ENCODE peak calls at places on chromosomes 13 and 19, in eight cellular contexts. H is body of pancreas, T is fibroblast of lung, I is cardiac muscle cell, W is HL-60, X is neural progenitor cell, G is A549, J is heart right ventricle. D is an unnamed sample.

GRCh38 chr19:31339405-31339804 is 9.8 kb downstream of the TSHZ3 start:
- DNase-seq in H (no peak), T (peak; percentile 41), I (no peak), W (no peak), X (no peak), G (no peak), J (no peak), D (no peak)

GRCh38 chr19:7680606-7681335 is at the start of gene TRAPPC5:
- DNase-seq in H (peak; percentile 88), T (peak; percentile 78), I (peak; percentile 85), W (peak; percentile 87), X (peak; percentile 96), G (peak; percentile 39), J (peak; percentile 90), D (peak; percentile 58)

GRCh38 chr13:105920375-105920774 is 615.1 kb downstream of the EFNB2 start:
- DNase-seq in H (no peak), T (peak; percentile 98), I (peak; percentile 25), W (no peak), X (peak; percentile 88), G (no peak), J (no peak), D (peak; percentile 90)

GRCh38 chr19:31352782-31353651 is 3.8 kb upstream of the TSHZ3 start:
- DNase-seq in H (no peak), T (peak; percentile 19), I (no peak), W (no peak), X (peak; percentile 54), G (no peak), J (no peak), D (no peak)

GRCh38 chr13:51802601-51803000 is 1.4 kb downstream of the DHRS12 start:
- DNase-seq in H (no peak), T (no peak), I (no peak), W (no peak), X (no peak), G (no peak), J (no peak), D (no peak)

GRCh38 chr19:49809155-49809986 is 3.7 kb downstream of the FUZ start:
- DNase-seq in H (peak; percentile 60), T (no peak), I (no peak), W (no peak), X (peak; percentile 71), G (peak; percentile 60), J (peak; percentile 75), D (no peak)

GRCh38 chr13:62357887-62358645 is 942.4 kb upstream of the PCDH20 start:
- DNase-seq in H (no peak), T (peak; percentile 80), I (peak; percentile 56), W (peak; percentile 17), X (peak; percentile 88), G (peak; percentile 6), J (no peak), D (peak; percentile 12)

GRCh38 chr13:67367385-67367784 is 137.2 kb upstream of the PCDH9 start:
- DNase-seq in H (no peak), T (no peak), I (peak; percentile 13), W (no peak), X (no peak), G (no peak), J (no peak), D (no peak)

GRCh38 chr19:5913739-5914357 is at the start of gene CAPS:
- DNase-seq in H (peak; percentile 72), T (peak; percentile 69), I (peak; percentile 72), W (no peak), X (no peak), G (peak; percentile 26), J (peak; percentile 59), D (no peak)

GRCh38 chr13:66546534-66547379 is 683.4 kb downstream of the PCDH9 start:
- DNase-seq in H (no peak), T (peak; percentile 36), I (no peak), W (no peak), X (no peak), G (no peak), J (no peak), D (peak; percentile 43)

GRCh38 chr19:13053761-13054604 is 48.7 kb downstream of the LYL1 start:
- DNase-seq in H (peak; percentile 83), T (peak; percentile 89), I (peak; percentile 99), W (no peak), X (peak; percentile 87), G (no peak), J (peak; percentile 93), D (peak; percentile 89)

GRCh38 chr13:44843403-44843802 is 145.9 kb downstream of the NUFIP1 start:
- DNase-seq in H (no peak), T (no peak), I (peak; percentile 77), W (no peak), X (no peak), G (no peak), J (no peak), D (peak; percentile 60)

GRCh38 chr13:42420304-42420703 is 148.4 kb downstream of the AKAP11 start:
- DNase-seq in H (no peak), T (no peak), I (no peak), W (no peak), X (no peak), G (no peak), J (no peak), D (no peak)

DNA sequence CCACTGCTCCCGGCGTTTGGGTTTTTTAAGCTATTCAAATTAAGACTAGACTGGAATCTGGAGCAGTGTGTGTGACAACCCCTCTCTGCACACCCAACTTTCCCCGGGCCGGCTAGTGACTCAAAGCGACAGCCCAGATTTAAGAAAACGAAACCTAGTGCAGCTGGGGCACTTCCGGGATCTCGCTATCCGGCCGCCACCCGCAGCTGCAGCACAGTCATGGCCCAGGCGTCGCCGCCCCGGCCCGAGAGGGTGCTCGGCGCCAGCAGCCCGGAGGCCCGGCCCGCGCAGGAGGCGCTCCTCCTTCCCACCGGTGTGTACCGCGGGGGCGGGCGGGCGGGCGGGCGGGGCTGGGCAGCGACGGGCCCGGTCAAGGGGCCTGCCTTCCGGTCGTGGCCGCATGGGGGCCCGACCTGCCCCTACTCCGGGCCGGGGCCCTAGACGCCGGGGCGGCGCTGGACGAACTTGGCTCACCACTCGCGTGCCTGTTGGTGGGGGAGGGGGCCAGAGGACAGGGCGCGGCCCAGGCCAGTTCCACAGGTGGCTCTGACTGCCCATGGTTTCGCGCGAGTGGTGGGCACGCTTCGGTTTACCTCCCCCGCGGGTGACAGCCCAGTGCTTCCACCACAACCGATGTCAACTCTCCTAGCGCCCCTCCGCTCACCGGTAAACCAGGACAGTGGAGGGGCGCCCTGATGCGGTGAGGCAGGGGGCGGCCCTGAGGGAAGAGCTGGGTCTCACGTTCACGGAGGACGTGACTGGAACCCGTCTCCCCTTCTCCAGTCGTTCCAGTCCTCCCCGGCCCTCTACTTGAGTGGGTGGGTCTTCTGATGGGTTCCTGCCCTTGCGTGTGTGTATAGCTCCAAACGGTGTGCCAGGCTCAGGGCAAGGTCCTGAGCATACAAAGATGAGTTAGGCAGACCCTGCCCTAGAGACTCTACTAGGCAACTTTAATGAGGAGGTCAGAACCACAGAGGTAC is at the start of gene PHF11:
- DNase-seq in H (peak; percentile 85), T (peak; percentile 75), I (peak; percentile 75), W (peak; percentile 82), X (peak; percentile 79), G (peak; percentile 23), J (peak; percentile 79), D (peak; percentile 64)
- TF ChIP-seq CTCF in H (peak; percentile 38), T (no peak), I (no peak), W (no peak), X (peak; percentile 39), G (no peak), J (peak; percentile 36), D (no peak)

DNA sequence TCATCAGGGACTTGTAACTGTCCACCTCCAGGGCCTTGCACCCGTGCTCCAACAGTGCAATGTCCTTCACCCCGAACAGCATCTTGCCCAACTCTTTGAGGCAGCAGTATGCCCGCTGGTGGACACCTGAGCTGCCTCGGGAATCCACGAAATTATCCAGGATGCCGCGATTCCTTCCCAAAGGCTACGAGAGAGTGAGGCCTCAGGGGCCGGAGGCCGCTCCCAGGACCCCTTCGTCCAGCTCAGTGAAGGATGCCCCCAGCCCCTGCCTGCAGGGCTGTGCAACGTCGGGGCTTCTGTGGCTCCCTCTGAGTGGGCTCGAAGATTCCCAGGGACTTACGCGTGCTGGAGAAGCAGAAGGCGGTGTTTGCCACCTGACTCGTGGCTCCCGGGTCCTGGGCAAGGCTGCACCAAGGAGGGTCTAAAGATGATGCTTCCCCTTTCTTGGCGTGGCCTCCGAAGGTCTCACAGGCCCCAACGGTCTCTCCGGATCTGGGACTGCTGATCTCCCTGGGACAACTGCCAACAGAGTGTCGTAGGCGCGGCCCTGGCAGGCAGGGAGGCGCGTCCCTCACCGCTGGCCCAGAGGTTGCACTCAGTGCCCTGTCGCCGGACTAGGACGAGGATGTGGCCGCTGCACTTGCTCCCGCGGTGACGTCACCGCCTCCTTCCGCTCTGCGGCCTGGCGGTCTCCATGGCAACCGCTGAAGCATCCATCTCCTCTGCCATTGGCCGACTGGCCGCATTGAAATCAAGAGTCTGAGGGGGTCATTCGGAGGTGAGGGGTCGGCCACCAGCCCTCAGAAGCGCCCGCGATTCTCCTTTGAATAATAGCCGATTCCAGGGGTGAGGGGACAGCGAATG is at the start of gene PNMA8C:
- DNase-seq in H (peak; percentile 48), T (peak; percentile 52), I (peak; percentile 67), W (peak; percentile 31), X (peak; percentile 97), G (no peak), J (peak; percentile 80), D (peak; percentile 57)
- H3K4me3 ChIP-seq in H (no peak within 1 kb of the TSS), T (peak within 1 kb of the TSS; percentile 23), I (no peak within 1 kb of the TSS), W (no peak within 1 kb of the TSS), X (peak within 1 kb of the TSS; percentile 44), G (no peak within 1 kb of the TSS), J (no peak within 1 kb of the TSS), D (no peak within 1 kb of the TSS)

GRCh38 chr13:63389756-63390155 is 1974.1 kb upstream of the PCDH20 start:
- DNase-seq in H (no peak), T (no peak), I (no peak), W (no peak), X (no peak), G (no peak), J (no peak), D (no peak)

GRCh38 chr13:63396746-63397145 is 1981.1 kb upstream of the PCDH20 start:
- DNase-seq in H (no peak), T (no peak), I (no peak), W (no peak), X (no peak), G (no peak), J (no peak), D (no peak)

DNA sequence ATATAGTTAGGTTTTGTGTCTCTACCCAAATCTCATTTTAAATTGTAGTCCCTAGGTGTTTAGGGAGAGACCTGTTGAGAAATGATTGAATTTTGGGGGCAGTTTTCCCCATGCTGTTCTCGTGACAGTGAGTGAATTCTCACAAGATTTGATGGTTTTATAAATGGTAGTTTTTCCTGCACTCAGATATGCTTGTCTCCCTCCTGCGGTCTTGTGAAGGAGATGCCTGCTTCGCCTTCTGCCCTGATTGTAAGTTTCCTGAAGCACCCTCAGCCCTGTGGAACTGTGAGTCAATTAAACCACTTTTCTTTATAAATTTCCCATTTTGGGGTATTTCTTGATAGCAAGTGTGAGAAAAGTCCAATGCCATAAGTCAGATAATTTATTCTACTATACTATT is 1977.5 kb upstream of the PCDH20 start:
- DNase-seq in H (no peak), T (no peak), I (peak; percentile 4), W (no peak), X (no peak), G (no peak), J (no peak), D (peak; percentile 3)
- H3K27ac ChIP-seq in H (no peak overlapping the region), T (no peak overlapping the region), I (no peak overlapping the region), W (no peak overlapping the region), X (no peak overlapping the region), G (no peak overlapping the region), J (no peak overlapping the region), D (no peak overlapping the region)

DNA sequence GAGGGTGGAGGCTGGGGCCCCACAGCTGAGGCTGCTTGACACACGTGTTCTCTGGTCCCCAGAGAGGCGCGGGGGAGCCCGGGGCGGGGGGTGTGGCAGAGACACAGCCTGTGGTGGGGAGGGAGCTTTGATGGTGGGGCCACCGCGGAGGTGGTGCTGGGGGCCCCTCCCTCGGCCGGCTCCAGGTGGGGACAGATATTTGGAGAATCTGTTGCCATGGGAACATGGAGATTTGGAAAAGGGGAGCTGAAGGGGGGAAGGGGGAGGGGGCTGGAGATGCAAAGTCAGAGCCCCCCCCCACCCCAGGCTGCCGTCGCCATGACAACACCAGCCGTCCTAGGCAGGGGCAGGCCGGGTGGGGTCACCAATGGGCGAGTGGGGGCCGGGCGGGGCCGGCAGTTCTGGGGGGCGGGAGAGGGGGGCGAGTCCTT is 1.2 kb downstream of the PRKCG start:
- DNase-seq in H (no peak), T (no peak), I (no peak), W (no peak), X (peak; percentile 48), G (no peak), J (no peak), D (no peak)
- TF ChIP-seq CTCF in H (no peak), T (no peak), I (no peak), W (no peak), X (no peak), G (no peak), J (no peak), D (no peak)